ENCODE peak calls at places on chromosome 15, in seven cellular contexts. T is cardiac fibroblast, B is GM12865, U is lower leg skin, P is PC-9, Y is OCI-LY7, G is astrocyte of the cerebellum. K is an unnamed sample.

GRCh38 chr15:40906947-40907802 is 12.9 kb downstream of the VPS18 start:
- DNase-seq in T (no peak), B (peak), P (no peak), Y (peak), G (no peak), U (peak), K (peak)

GRCh38 chr15:39482467-39482866 is 98.4 kb upstream of the THBS1 start:
- DNase-seq in P (no peak), U (no peak), B (no peak), T (no peak), G (no peak), Y (no peak), K (no peak)

GRCh38 chr15:99708563-99708962 is 24.7 kb downstream of the LYSMD4 start:
- DNase-seq in B (no peak), U (peak), T (peak), P (no peak), G (no peak), Y (no peak), K (no peak)

GRCh38 chr15:48402778-48403177 is 71.5 kb downstream of the DUT start:
- DNase-seq in U (peak), T (peak), P (no peak), B (peak), G (no peak), Y (no peak), K (no peak)

GRCh38 chr15:57649138-57649537 is 57.4 kb upstream of the POLR2M start:
- DNase-seq in T (peak), U (no peak), Y (no peak), B (no peak), G (no peak), P (no peak), K (no peak)

GRCh38 chr15:85646538-85647091 is 148.1 kb downstream of the KLHL25 start:
- DNase-seq in Y (no peak), T (peak), B (peak), P (no peak), G (peak), U (no peak), K (no peak)

GRCh38 chr15:47331796-47332480 is 385.4 kb upstream of the SEMA6D start:
- DNase-seq in G (peak), U (no peak), P (no peak), B (no peak), Y (no peak), T (peak), K (no peak)

GRCh38 chr15:77224352-77224751 is 153.4 kb upstream of the TSPAN3 start:
- DNase-seq in G (no peak), U (no peak), Y (peak), B (no peak), T (no peak), P (no peak), K (no peak)

GRCh38 chr15:62244762-62245161 is 79.7 kb upstream of the C2CD4B start:
- DNase-seq in B (no peak), G (no peak), T (no peak), U (no peak), P (no peak), Y (no peak), K (no peak)

GRCh38 chr15:79209116-79209515 is 73.4 kb upstream of the ANKRD34C start:
- DNase-seq in T (no peak), Y (no peak), B (no peak), P (no peak), G (no peak), U (peak), K (no peak)

GRCh38 chr15:79206940-79207339 is 75.6 kb upstream of the ANKRD34C start:
- DNase-seq in G (no peak), B (no peak), Y (no peak), U (no peak), P (no peak), T (no peak), K (no peak)

GRCh38 chr15:79208179-79208578 is 74.3 kb upstream of the ANKRD34C start:
- DNase-seq in G (no peak), T (no peak), B (no peak), U (peak), P (no peak), Y (peak), K (no peak)

GRCh38 chr15:79212589-79213139 is 69.9 kb upstream of the ANKRD34C start:
- DNase-seq in Y (no peak), U (no peak), G (no peak), B (no peak), T (no peak), P (peak), K (no peak)

GRCh38 chr15:79209690-79210089 is 72.8 kb upstream of the ANKRD34C start:
- DNase-seq in T (no peak), G (no peak), B (no peak), U (no peak), P (no peak), Y (no peak), K (no peak)
- TF ChIP-seq CTCF in T (no peak), G (peak), B (peak), U (no peak), P (no peak), Y (peak), K (peak)

GRCh38 chr15:74784426-74784825 is 2.5 kb downstream of the CSK start:
- DNase-seq in T (no peak), G (no peak), U (no peak), B (peak), Y (peak), P (no peak), K (no peak)
- H3K4me3 ChIP-seq in T (no peak), G (no peak), U (no peak), B (peak), Y (peak), P (no peak), K (no peak)

GRCh38 chr15:36591534-36592411 is 12.3 kb downstream of the CDIN1 start:
- DNase-seq in B (no peak), Y (no peak), G (peak), U (no peak), P (no peak), T (peak), K (no peak)
- TF ChIP-seq CTCF in B (no peak), Y (no peak), G (peak), U (no peak), P (no peak), T (peak), K (no peak)

GRCh38 chr15:38475361-38475760 is 21.4 kb downstream of the FAM98B start:
- DNase-seq in U (no peak), B (no peak), P (no peak), Y (no peak), G (no peak), T (no peak), K (no peak)
- H3K4me3 ChIP-seq in U (no peak), B (no peak), P (no peak), Y (no peak), G (no peak), T (no peak), K (no peak)

GRCh38 chr15:26722621-26723160 is 50.2 kb downstream of the GABRB3 start:
- DNase-seq in G (no peak), P (no peak), Y (no peak), B (no peak), U (no peak), T (no peak), K (no peak)
- TF ChIP-seq CTCF in G (no peak), P (no peak), Y (no peak), B (no peak), U (no peak), T (no peak), K (no peak)

GRCh38 chr15:37096878-37097568 is 3.3 kb downstream of the MEIS2 start:
- DNase-seq in T (peak), Y (no peak), B (no peak), P (no peak), U (peak), G (no peak), K (peak)
- H3K4me3 ChIP-seq in T (peak), Y (peak), B (peak), P (peak), U (no peak), G (peak), K (peak)

GRCh38 chr15:98142584-98142983 is 182.1 kb downstream of the ARRDC4 start:
- DNase-seq in B (no peak), U (no peak), T (no peak), Y (no peak), G (no peak), P (no peak), K (no peak)
- TF ChIP-seq CTCF in B (no peak), U (no peak), T (no peak), Y (peak), G (no peak), P (no peak), K (no peak)

DNA sequence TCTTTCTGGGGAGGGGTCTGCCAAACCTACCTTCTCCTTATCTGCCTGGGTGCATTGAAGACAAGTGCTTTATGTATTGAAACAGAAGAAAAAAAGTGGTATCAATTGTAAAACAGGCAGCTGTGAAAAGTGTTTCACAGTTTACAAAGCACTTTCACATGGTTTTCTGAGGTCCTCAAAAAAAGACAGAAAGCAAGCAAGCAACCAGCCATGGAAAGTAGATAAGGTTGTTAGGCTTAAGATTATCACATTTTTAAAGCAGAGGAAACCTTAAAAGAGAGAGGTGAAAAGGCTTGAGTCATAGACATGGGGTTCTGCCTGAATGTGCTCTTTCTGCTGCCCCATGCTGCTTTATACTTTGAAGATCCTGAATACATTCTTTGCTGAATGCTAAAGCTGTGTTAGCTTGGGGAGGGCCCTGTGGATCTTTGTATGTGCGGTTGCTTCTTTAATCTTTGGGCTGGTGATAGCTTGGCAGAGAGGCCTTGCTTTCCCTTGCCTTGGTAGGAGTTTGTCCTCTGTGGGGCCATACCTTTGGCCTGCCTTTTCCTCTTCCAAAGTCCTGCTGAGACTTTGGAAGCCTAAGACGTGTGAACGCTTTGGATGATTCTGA is 2.6 kb downstream of the SMAD3 start:
- DNase-seq in G (no peak), B (peak), T (peak), Y (no peak), U (no peak), P (no peak), K (no peak)
- H3K4me3 ChIP-seq in G (peak), B (peak), T (peak), Y (peak), U (peak), P (peak), K (peak)

K was measured in WERI-Rb-1.